ENCODE peak calls at places on chromosomes 6 and 20, in four cellular contexts. X, H, I and Y are unnamed samples. For H3K4me1 and H3K27me3, the result is how much of the 10 kb centered on the place peaks cover.

GRCh38 chr6:163285689-163286088 is 128.8 kb upstream of the QKI start:
- DNase-seq in X (no peak), H (no peak), I (no peak), Y (no peak)

GRCh38 chr6:146896960-146897701 is 298.4 kb downstream of the ADGB start:
- DNase-seq in X (no peak), H (no peak), I (no peak), Y (no peak)

GRCh38 chr6:158213925-158214674 is 46.0 kb downstream of the GTF2H5 start:
- DNase-seq in X (peak), H (no peak), I (peak), Y (peak)

GRCh38 chr6:114377881-114378280 is 35.1 kb upstream of the HS3ST5 start:
- DNase-seq in X (no peak), H (no peak), I (no peak), Y (no peak)

GRCh38 chr6:27582928-27583725 is 110.2 kb upstream of the ZNF184 start:
- DNase-seq in X (peak), H (peak), I (peak), Y (no peak)

GRCh38 chr6:118187568-118188164 is 280.6 kb downstream of the SLC35F1 start:
- DNase-seq in X (no peak), H (no peak), I (no peak), Y (no peak)

GRCh38 chr6:110814488-110815259 is 595 bp downstream of the CDK19 start:
- DNase-seq in X (peak), H (peak), I (peak), Y (peak)

GRCh38 chr20:40663304-40663703 is 25.7 kb downstream of the MAFB start:
- DNase-seq in X (no peak), H (no peak), I (no peak), Y (no peak)

GRCh38 chr20:63636752-63637633 is 10.1 kb upstream of the GMEB2 start:
- DNase-seq in X (no peak), H (no peak), I (no peak), Y (no peak)

GRCh38 chr20:24986436-24987015 is 6.0 kb downstream of the APMAP start:
- DNase-seq in X (no peak), H (no peak), I (peak), Y (no peak)

GRCh38 chr6:168134399-168135201 is 55.6 kb upstream of the FRMD1 start:
- DNase-seq in X (no peak), H (peak), I (peak), Y (no peak)

GRCh38 chr6:102197211-102197610 is 803.7 kb downstream of the GRIK2 start:
- DNase-seq in X (peak), H (no peak), I (no peak), Y (no peak)

GRCh38 chr6:130129781-130130246 is 92.9 kb downstream of the SAMD3 start:
- DNase-seq in X (no peak), H (no peak), I (no peak), Y (no peak)

GRCh38 chr6:167968091-167968490 is 29.4 kb upstream of the KIF25 start:
- DNase-seq in X (peak), H (no peak), I (peak), Y (peak)

GRCh38 chr6:132298344-132298949 is 102.8 kb downstream of the MOXD1 start:
- DNase-seq in X (peak), H (no peak), I (peak), Y (peak)

GRCh38 chr6:18147160-18147559 is 7.7 kb downstream of the TPMT start:
- DNase-seq in X (no peak), H (no peak), I (peak), Y (no peak)

GRCh38 chr6:28944412-28945006 is 20.7 kb upstream of the TRIM27 start:
- DNase-seq in X (peak), H (no peak), I (peak), Y (peak)

GRCh38 chr20:15511551-15511950 is 1061.7 kb downstream of the KIF16B start:
- DNase-seq in X (no peak), H (no peak), I (no peak), Y (no peak)

GRCh38 chr6:155955038-155955437 is 499.4 kb upstream of the NOX3 start:
- DNase-seq in X (peak), H (no peak), I (no peak), Y (no peak)

GRCh38 chr20:58146761-58147160 is 81.7 kb downstream of the ANKRD60 start:
- DNase-seq in X (no peak), H (no peak), I (no peak), Y (no peak)

GRCh38 chr20:6480328-6481030 is 287.0 kb upstream of the BMP2 start:
- DNase-seq in X (no peak), H (no peak), I (no peak), Y (no peak)

GRCh38 chr6:148700713-148701392 is 46.0 kb upstream of the UST start:
- DNase-seq in X (peak), H (no peak), I (no peak), Y (no peak)

GRCh38 chr20:5657190-5657872 is 92.9 kb upstream of the SHLD1 start:
- DNase-seq in X (no peak), H (no peak), I (peak), Y (peak)

GRCh38 chr6:139965393-139965792 is 590.9 kb upstream of the CITED2 start:
- DNase-seq in X (peak), H (no peak), I (no peak), Y (peak)

GRCh38 chr6:170290306-170291128 is at the start of gene DLL1:
- DNase-seq in X (peak), H (peak), I (peak), Y (peak)

GRCh38 chr20:6718660-6719059 is 48.8 kb upstream of the BMP2 start:
- DNase-seq in X (peak), H (no peak), I (no peak), Y (no peak)

GRCh38 chr6:118283759-118284158 is 264.3 kb upstream of the PLN start:
- DNase-seq in X (peak), H (no peak), I (peak), Y (peak)

GRCh38 chr6:119312875-119313338 is 36.7 kb downstream of the MAN1A1 start:
- DNase-seq in X (no peak), H (no peak), I (peak), Y (no peak)
- H3K4me1 ChIP-seq in X (under half), H (half or more), I (under half), Y (under half)

DNA sequence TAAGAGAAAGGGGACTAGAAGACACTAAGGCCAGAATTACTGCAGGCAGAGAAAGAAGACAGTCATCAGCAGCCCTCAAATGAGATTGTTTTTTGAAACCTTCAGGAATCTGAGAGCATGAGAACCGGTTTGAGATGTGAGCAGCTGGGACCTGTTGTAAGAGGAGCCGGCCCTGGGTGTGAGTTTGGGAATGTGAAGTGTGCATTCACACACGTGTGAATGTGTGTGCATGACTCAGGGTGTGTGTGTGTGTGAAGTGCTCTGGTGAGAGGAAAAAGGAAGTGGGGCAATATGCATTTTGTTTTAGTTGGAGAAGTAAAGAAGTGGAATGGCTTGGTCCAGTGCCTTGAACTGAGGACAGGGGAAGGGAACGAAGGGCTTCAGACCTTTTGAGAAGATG is 4.3 kb downstream of the SCUBE3 start:
- DNase-seq in X (no peak), H (no peak), I (no peak), Y (no peak)
- H3K27me3 ChIP-seq in X (half or more), H (under half), I (under half), Y (under half)

DNA sequence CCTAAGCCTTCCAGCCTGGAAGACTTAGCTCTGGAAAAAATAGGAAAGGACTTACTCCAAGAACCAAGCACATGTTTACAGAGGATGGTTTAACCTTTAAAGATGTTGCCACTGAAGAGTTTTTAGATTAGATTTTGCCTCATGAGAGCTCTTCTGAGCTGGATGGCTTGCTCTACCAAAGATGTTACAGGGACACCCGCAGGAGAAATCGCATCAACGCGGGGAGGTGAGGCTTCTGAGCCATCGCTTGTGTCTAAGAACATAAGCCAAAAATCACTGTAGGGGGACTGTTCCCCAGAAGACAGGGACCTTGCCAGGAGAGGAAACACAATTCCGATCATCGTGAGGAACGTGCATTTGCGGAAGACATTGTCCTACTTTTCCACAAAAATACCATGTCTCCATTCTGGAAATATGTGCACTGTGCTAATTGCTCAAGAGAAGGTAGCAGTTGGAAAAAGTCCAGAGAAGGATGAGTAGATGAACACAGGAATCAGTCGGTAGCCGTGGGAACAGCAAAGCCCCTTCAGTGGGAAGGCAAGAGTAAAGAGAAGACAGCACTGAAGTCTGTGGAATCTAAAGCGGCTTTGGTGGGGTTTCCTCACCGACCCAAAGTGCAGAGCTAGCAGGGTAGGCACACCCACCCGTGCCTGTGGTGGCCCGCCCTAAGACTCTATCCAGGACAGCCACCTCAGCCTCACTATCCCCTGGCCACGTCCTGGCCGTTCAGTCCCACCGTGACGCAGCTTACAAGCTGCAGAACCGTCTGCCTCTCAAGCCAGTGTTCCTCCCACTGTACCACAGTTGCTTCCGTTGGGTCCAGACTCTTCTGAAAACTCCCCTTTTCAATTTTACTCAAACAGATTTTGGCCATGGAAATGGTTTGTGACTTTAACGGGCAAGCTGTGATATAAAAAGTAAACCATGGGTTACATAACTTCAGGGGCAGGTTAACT is 334.8 kb downstream of the NRN1 start:
- DNase-seq in X (peak), H (peak), I (no peak), Y (no peak)
- H3K4me3 ChIP-seq in X (no peak), H (no peak), I (no peak), Y (no peak)

GRCh38 chr20:47356526-47357295 is at the start of gene ZMYND8:
- DNase-seq in X (peak), H (peak), I (peak), Y (peak)

GRCh38 chr20:47356220-47356525 is 326 bp downstream of the ZMYND8 start:
- DNase-seq in X (no peak), H (no peak), I (no peak), Y (no peak)

GRCh38 chr20:47354710-47355488 is 1.6 kb downstream of the ZMYND8 start:
- DNase-seq in X (no peak), H (no peak), I (no peak), Y (no peak)

GRCh38 chr20:47354388-47354709 is 2.1 kb downstream of the ZMYND8 start:
- DNase-seq in X (no peak), H (no peak), I (no peak), Y (no peak)

GRCh38 chr20:47355489-47356219 is 845 bp downstream of the ZMYND8 start:
- DNase-seq in X (no peak), H (no peak), I (peak), Y (no peak)
- H3K4me1 ChIP-seq in X (half or more), H (half or more), I (under half), Y (half or more)

DNA sequence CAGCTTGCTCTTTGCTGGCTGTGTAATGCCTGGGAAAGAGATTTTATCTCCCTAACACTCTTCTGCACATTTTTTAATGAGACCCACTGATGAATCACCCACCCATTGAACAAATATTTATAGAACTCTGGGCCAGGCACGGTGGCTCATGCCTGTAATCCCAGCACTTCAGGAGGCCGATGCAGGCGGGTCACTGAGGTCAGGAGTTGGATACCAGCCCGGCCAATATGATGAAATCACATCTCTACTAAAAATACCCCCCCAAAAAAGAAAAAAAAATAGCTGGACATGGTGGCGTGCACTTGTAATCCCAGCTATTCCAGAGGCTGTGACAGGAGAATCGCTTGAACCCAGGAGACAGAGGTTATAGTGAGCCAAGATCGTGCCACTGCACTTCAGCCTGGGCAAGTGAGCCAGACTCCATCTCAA is 82.1 kb upstream of the SIRPA start:
- DNase-seq in X (no peak), H (no peak), I (no peak), Y (no peak)
- H3K27me3 ChIP-seq in X (under half), H (under half), I (under half), Y (under half)